ENCODE peak calls at places on chromosomes 2 and 18, in five cellular contexts. Q, M, O, T and D are unnamed samples.

GRCh38 chr2:15983496-15983895 is 43.1 kb downstream of the MYCN start:
- DNase-seq in Q (no peak), M (no peak), O (no peak), T (no peak), D (peak)

GRCh38 chr2:144041612-144042011 is 478.3 kb downstream of the ZEB2 start:
- DNase-seq in Q (no peak), M (no peak), O (no peak), T (no peak), D (no peak)

GRCh38 chr18:55251186-55251995 is 292.1 kb upstream of the CCDC68 start:
- DNase-seq in Q (no peak), M (peak), O (no peak), T (no peak), D (no peak)

GRCh38 chr2:108615480-108616090 is 81.3 kb downstream of the LIMS1 start:
- DNase-seq in Q (no peak), M (no peak), O (no peak), T (no peak), D (no peak)

GRCh38 chr2:241273552-241273988 is 41.9 kb downstream of the HDLBP start:
- DNase-seq in Q (no peak), M (no peak), O (no peak), T (no peak), D (no peak)

GRCh38 chr2:221204699-221205098 is 367.4 kb downstream of the EPHA4 start:
- DNase-seq in Q (no peak), M (no peak), O (peak), T (no peak), D (no peak)

GRCh38 chr2:206045251-206045650 is 40.7 kb downstream of the INO80D start:
- DNase-seq in Q (no peak), M (peak), O (no peak), T (no peak), D (no peak)

GRCh38 chr2:215577356-215577755 is 141.5 kb upstream of the FN1 start:
- DNase-seq in Q (no peak), M (peak), O (no peak), T (no peak), D (no peak)

GRCh38 chr2:200616193-200616592 is 30.4 kb downstream of the AOX1 start:
- DNase-seq in Q (no peak), M (no peak), O (no peak), T (no peak), D (no peak)